ENCODE peak calls at places on chromosomes 16 and 17, in six cellular contexts. J, G, K, Z, B and N are unnamed samples. For H3K79me1, the result is how much of the 10 kb centered on the place peaks cover.

GRCh38 chr16:69057400-69058378 is 47.8 kb upstream of the HAS3 start:
- DNase-seq in J (peak), G (peak), K (no peak), Z (no peak), B (no peak), N (no peak)

GRCh38 chr16:65809627-65810026 is 556.9 kb upstream of the CDH5 start:
- DNase-seq in J (no peak), G (no peak), K (no peak), Z (no peak), B (no peak), N (no peak)

GRCh38 chr16:64882385-64882784 is 239.5 kb downstream of the CDH11 start:
- DNase-seq in J (no peak), G (no peak), K (no peak), Z (no peak), B (no peak), N (no peak)

GRCh38 chr16:75116081-75116910 is at the start of gene LDHD:
- DNase-seq in J (no peak), G (no peak), K (peak), Z (no peak), B (peak), N (no peak)

GRCh38 chr16:56613706-56614105 is 5.3 kb downstream of the MT2A start:
- DNase-seq in J (no peak), G (no peak), K (no peak), Z (no peak), B (no peak), N (no peak)

GRCh38 chr17:63932008-63932561 is at the start of gene CD79B:
- DNase-seq in J (no peak), G (no peak), K (no peak), Z (no peak), B (no peak), N (no peak)

GRCh38 chr16:89560413-89561194 is at the start of gene RPL13:
- DNase-seq in J (peak), G (peak), K (peak), Z (peak), B (peak), N (peak)

GRCh38 chr16:46916980-46917379 is 32.8 kb downstream of the GPT2 start:
- DNase-seq in J (peak), G (peak), K (peak), Z (no peak), B (no peak), N (no peak)

GRCh38 chr16:27317320-27317719 is 3.5 kb downstream of the IL4R start:
- DNase-seq in J (no peak), G (no peak), K (no peak), Z (no peak), B (no peak), N (no peak)

GRCh38 chr17:4523946-4524345 is 25.3 kb downstream of the SPNS2 start:
- DNase-seq in J (no peak), G (no peak), K (no peak), Z (no peak), B (no peak), N (no peak)

GRCh38 chr16:68779891-68780290 is 42.8 kb downstream of the CDH1 start:
- DNase-seq in J (no peak), G (no peak), K (no peak), Z (no peak), B (no peak), N (no peak)

GRCh38 chr17:72173475-72174116 is 52.8 kb downstream of the SOX9 start:
- DNase-seq in J (peak), G (no peak), K (no peak), Z (no peak), B (no peak), N (no peak)

GRCh38 chr17:36550491-36551417 is 6.0 kb downstream of the GGNBP2 start:
- DNase-seq in J (no peak), G (no peak), K (no peak), Z (no peak), B (no peak), N (no peak)

GRCh38 chr17:7238418-7239090 is 703 bp downstream of the PHF23 start:
- DNase-seq in J (no peak), G (no peak), K (no peak), Z (no peak), B (peak), N (no peak)

GRCh38 chr16:11762431-11762830 is 19.8 kb upstream of the TXNDC11 start:
- DNase-seq in J (no peak), G (no peak), K (no peak), Z (no peak), B (no peak), N (no peak)

GRCh38 chr17:69485901-69486643 is 71.6 kb downstream of the MAP2K6 start:
- DNase-seq in J (peak), G (peak), K (no peak), Z (no peak), B (no peak), N (no peak)

GRCh38 chr17:57552114-57552601 is 192.9 kb downstream of the CCDC182 start:
- DNase-seq in J (no peak), G (peak), K (peak), Z (no peak), B (peak), N (no peak)

GRCh38 chr17:79840204-79840988 is 1.2 kb upstream of the CBX4 start:
- DNase-seq in J (peak), G (peak), K (peak), Z (no peak), B (peak), N (peak)

GRCh38 chr17:63140255-63140654 is 174.2 kb downstream of the TANC2 start:
- DNase-seq in J (peak), G (peak), K (no peak), Z (no peak), B (no peak), N (peak)

GRCh38 chr17:77425791-77426641 is 285.2 kb downstream of the SEC14L1 start:
- DNase-seq in J (peak), G (peak), K (peak), Z (no peak), B (peak), N (peak)

GRCh38 chr16:29030086-29030840 is 45.4 kb downstream of the LAT start:
- DNase-seq in J (no peak), G (no peak), K (no peak), Z (no peak), B (no peak), N (no peak)

GRCh38 chr17:34300652-34301390 is 15.3 kb downstream of the CCL11 start:
- DNase-seq in J (peak), G (peak), K (no peak), Z (no peak), B (no peak), N (peak)

GRCh38 chr16:87607871-87608270 is 5.6 kb downstream of the JPH3 start:
- DNase-seq in J (no peak), G (no peak), K (no peak), Z (no peak), B (no peak), N (no peak)

GRCh38 chr17:77269696-77270681 is 129.2 kb downstream of the SEC14L1 start:
- DNase-seq in J (no peak), G (no peak), K (no peak), Z (no peak), B (no peak), N (peak)

GRCh38 chr17:27466376-27466747 is 10.1 kb downstream of the KSR1 start:
- DNase-seq in J (no peak), G (no peak), K (no peak), Z (no peak), B (peak), N (no peak)

GRCh38 chr16:4089811-4090293 is 26.4 kb downstream of the ADCY9 start:
- DNase-seq in J (no peak), G (no peak), K (no peak), Z (no peak), B (no peak), N (no peak)

GRCh38 chr17:73586921-73587680 is 57.1 kb downstream of the SDK2 start:
- DNase-seq in J (no peak), G (no peak), K (no peak), Z (no peak), B (no peak), N (peak)

GRCh38 chr16:19809693-19810092 is 75.0 kb downstream of the GPRC5B start:
- DNase-seq in J (no peak), G (no peak), K (no peak), Z (no peak), B (no peak), N (no peak)

GRCh38 chr16:19805459-19806160 is 79.0 kb downstream of the GPRC5B start:
- DNase-seq in J (no peak), G (no peak), K (no peak), Z (no peak), B (no peak), N (no peak)

GRCh38 chr16:19808061-19808621 is 76.5 kb downstream of the GPRC5B start:
- DNase-seq in J (no peak), G (no peak), K (no peak), Z (no peak), B (no peak), N (no peak)

GRCh38 chr16:19809121-19809635 is 75.5 kb downstream of the GPRC5B start:
- DNase-seq in J (peak), G (peak), K (peak), Z (no peak), B (no peak), N (peak)

DNA sequence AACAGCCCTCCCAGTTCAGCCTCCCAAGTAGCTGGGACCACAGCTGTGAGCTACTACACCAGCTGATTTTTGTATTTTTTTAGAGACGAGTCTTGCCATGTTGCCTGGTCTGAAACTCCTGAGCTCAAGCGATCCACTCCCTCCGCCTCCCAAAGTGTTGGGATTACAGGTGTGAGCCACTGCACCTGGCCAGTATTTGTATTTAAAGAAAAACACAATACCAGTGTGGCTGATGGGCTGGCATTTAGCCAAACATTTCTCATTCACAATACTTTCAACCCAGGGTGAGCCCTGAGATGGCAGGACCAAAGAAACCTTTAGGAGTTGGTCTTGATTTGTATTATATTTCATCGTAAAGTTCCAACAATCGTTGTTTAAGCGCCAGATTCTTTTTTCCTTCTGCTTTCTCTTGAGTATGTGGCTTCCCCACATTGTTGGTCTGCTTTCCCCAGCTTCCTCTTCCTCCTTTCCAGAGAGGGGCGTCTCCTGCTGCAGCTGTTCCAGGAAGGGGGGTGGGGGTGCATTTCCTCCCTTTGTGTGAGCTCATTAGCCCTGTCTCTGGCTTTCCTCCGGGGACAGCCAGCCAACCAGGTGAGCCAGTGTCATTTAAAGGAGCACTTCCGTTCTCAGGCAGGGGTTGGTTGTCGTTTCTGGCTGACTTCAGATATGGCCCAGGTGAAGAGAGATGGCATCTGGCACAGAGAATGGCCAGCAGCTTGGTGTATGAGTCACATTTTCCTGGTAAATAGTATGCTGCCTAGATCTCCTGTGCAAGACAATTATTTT is 79.9 kb downstream of the GPRC5B start:
- DNase-seq in J (no peak), G (no peak), K (peak), Z (no peak), B (peak), N (no peak)
- H3K18ac ChIP-seq in J (no peak), G (no peak), K (no peak), Z (no peak), B (no peak), N (peak)

GRCh38 chr16:81454044-81454443 is 9.4 kb downstream of the CMIP start:
- DNase-seq in J (no peak), G (no peak), K (no peak), Z (no peak), B (no peak), N (no peak)
- H3K79me1 ChIP-seq in J (half or more), G (half or more), K (half or more), Z (under half), B (under half), N (under half)

DNA sequence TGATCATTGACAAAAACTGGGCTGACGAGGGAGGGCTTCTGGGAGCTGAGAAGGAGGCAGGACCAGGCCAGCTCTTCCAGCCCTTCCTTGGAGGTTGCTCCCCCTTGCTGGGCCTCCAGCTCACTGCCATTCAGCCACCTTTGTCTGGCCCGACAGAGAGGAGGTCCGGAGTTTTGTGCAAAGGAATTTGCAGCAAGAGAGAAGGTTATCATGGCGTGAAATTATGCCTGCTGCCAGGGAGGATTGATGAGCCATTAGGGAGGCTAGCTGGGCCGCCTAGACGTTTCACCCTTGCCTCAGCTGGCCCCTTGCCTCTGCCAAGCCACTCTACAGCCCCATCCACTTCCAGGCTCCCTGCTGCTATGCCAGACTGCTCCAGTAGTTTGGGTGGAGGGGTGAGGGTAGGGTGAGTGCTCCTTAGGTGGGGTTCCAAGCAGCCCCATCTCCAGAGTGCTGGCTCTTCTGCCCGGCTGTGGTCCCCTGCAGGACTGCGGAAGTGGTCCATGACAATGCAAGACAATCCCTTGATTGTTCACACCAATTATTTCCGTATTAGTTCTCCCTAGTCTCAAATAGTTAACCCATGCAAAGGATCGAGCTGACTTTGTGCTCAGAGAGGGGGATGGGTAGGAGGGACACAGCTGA is 17.1 kb upstream of the PHF12 start:
- DNase-seq in J (no peak), G (no peak), K (peak), Z (peak), B (peak), N (no peak)
- H3K18ac ChIP-seq in J (no peak), G (no peak), K (no peak), Z (peak), B (peak), N (no peak)

GRCh38 chr16:1106659-1107058 is 10.6 kb upstream of the C1QTNF8 start:
- DNase-seq in J (no peak), G (no peak), K (no peak), Z (no peak), B (no peak), N (no peak)
- H3K79me1 ChIP-seq in J (under half), G (under half), K (under half), Z (under half), B (under half), N (under half)

GRCh38 chr17:19991252-19991885 is 13.7 kb upstream of the AKAP10 start:
- DNase-seq in J (no peak), G (no peak), K (no peak), Z (no peak), B (no peak), N (no peak)

GRCh38 chr17:19987897-19988296 is 10.3 kb upstream of the AKAP10 start:
- DNase-seq in J (no peak), G (no peak), K (no peak), Z (no peak), B (no peak), N (no peak)

GRCh38 chr17:19992803-19993713 is 15.4 kb upstream of the AKAP10 start:
- DNase-seq in J (peak), G (peak), K (peak), Z (peak), B (peak), N (peak)

DNA sequence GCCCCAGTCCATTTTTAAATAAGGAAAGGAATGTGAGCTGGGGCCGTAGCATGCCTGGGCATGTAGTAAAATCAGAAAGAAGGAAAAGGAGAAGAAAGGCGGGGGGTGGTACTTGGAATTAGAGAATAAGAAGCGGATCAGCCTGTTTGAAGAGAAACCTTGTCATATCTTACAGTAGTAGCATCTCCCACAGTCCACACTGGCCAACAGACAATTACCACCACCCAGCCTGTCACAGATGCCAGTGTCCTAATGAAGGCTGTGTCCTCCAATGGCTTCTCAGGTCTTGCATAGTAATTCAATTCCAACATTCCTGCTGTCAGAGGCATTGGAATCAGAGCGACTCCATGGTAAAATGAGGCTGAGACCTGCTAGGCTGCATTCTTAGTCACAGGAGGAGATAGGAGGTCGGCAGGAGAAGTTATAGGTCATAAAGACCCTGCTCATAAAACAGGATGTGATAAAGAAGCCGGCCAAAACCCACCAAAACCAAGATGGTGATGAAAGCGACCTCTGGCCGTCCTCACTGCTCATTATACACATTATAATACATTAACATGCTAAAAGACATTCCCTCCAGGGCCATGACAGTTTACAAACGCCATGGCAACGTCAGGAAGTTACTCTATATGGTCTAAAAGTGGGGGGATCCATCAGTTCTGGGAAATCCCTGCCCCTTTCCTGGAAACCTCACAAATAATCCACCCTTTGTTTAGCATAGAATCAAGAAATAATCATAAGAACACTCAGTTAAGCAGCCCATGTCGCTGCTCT is 9.5 kb upstream of the AKAP10 start:
- DNase-seq in J (no peak), G (no peak), K (peak), Z (no peak), B (peak), N (peak)
- H3K18ac ChIP-seq in J (peak), G (peak), K (no peak), Z (no peak), B (peak), N (no peak)

GRCh38 chr16:81460075-81460474 is 15.5 kb downstream of the CMIP start:
- DNase-seq in J (no peak), G (no peak), K (no peak), Z (no peak), B (no peak), N (no peak)
- H3K79me1 ChIP-seq in J (under half), G (half or more), K (half or more), Z (under half), B (under half), N (under half)